ENCODE peak calls at places on chromosome 2, in four cellular contexts. D, Z, B and P are unnamed samples.

GRCh38 chr2:237073552-237073951 is 12.1 kb upstream of the COPS8 start:
- DNase-seq in B (no peak), Z (no peak), D (no peak), P (no peak)

GRCh38 chr2:79941172-79941571 is 363.4 kb downstream of the LRRTM1 start:
- DNase-seq in Z (no peak), B (no peak), D (no peak), P (no peak)

GRCh38 chr2:60832621-60833020 is 48.8 kb upstream of the REL start:
- DNase-seq in B (no peak), D (no peak), Z (no peak), P (no peak)

GRCh38 chr2:206422493-206422892 is 20.8 kb upstream of the ADAM23 start:
- DNase-seq in D (no peak), Z (no peak), B (no peak), P (no peak)

GRCh38 chr2:46364797-46365457 is 67.7 kb downstream of the EPAS1 start:
- DNase-seq in Z (no peak), B (peak), D (no peak), P (no peak)

GRCh38 chr2:63614983-63615945 is 26.5 kb downstream of the MDH1 start:
- DNase-seq in D (no peak), Z (no peak), B (no peak), P (no peak)

GRCh38 chr2:207251573-207252192 is 85.9 kb upstream of the KLF7 start:
- DNase-seq in D (no peak), Z (no peak), B (no peak), P (no peak)

GRCh38 chr2:191740016-191740419 is 62.1 kb downstream of the NABP1 start:
- DNase-seq in D (no peak), B (no peak), Z (no peak), P (no peak)

GRCh38 chr2:6973895-6974545 is 56.8 kb downstream of the RNF144A start:
- DNase-seq in B (no peak), D (no peak), Z (no peak), P (no peak)

GRCh38 chr2:237900891-237901831 is 41.7 kb downstream of the RAMP1 start:
- DNase-seq in D (no peak), Z (peak), B (no peak), P (no peak)

GRCh38 chr2:65458999-65459398 is 26.6 kb upstream of the SPRED2 start:
- DNase-seq in Z (no peak), D (no peak), B (no peak), P (no peak)

GRCh38 chr2:46643493-46643892 is 164.1 kb downstream of the TMEM247 start:
- DNase-seq in D (no peak), Z (no peak), B (no peak), P (no peak)

GRCh38 chr2:240225660-240226475 is 85.4 kb upstream of the OTOS start:
- DNase-seq in Z (no peak), B (no peak), D (no peak), P (no peak)

GRCh38 chr2:190791983-190792575 is 88.5 kb upstream of the GLS start:
- DNase-seq in B (no peak), D (no peak), Z (no peak), P (no peak)

GRCh38 chr2:142315353-142315752 is 184.5 kb upstream of the LRP1B start:
- DNase-seq in Z (no peak), D (no peak), B (no peak), P (no peak)

GRCh38 chr2:161384864-161385263 is 31.2 kb upstream of the TBR1 start:
- DNase-seq in D (no peak), Z (no peak), B (no peak), P (no peak)

GRCh38 chr2:119208791-119209203 is 14.8 kb upstream of the STEAP3 start:
- DNase-seq in Z (no peak), D (no peak), B (no peak), P (no peak)

GRCh38 chr2:196592912-196593881 is 46.3 kb upstream of the CCDC150 start:
- DNase-seq in Z (no peak), D (peak), B (no peak), P (peak)

GRCh38 chr2:28663359-28663758 is 88.3 kb upstream of the PPP1CB start:
- DNase-seq in B (no peak), D (no peak), Z (no peak), P (no peak)
- TF ChIP-seq CTCF in B (no peak), D (peak), Z (peak), P (no peak)

GRCh38 chr2:2660789-2661355 is 329.8 kb upstream of the MYT1L start:
- DNase-seq in B (no peak), Z (no peak), D (no peak), P (no peak)

GRCh38 chr2:2662037-2662846 is 331.2 kb upstream of the MYT1L start:
- DNase-seq in D (no peak), Z (no peak), B (no peak), P (no peak)

GRCh38 chr2:2663401-2664036 is 332.4 kb upstream of the MYT1L start:
- DNase-seq in D (no peak), B (no peak), Z (no peak), P (no peak)

GRCh38 chr2:2664989-2665833 is 334.1 kb upstream of the MYT1L start:
- DNase-seq in B (peak), D (no peak), Z (no peak), P (no peak)

GRCh38 chr2:2662847-2663356 is 331.8 kb upstream of the MYT1L start:
- DNase-seq in Z (no peak), B (no peak), D (no peak), P (no peak)
- H3K27ac ChIP-seq in Z (no peak), B (no peak), D (no peak), P (no peak)

DNA sequence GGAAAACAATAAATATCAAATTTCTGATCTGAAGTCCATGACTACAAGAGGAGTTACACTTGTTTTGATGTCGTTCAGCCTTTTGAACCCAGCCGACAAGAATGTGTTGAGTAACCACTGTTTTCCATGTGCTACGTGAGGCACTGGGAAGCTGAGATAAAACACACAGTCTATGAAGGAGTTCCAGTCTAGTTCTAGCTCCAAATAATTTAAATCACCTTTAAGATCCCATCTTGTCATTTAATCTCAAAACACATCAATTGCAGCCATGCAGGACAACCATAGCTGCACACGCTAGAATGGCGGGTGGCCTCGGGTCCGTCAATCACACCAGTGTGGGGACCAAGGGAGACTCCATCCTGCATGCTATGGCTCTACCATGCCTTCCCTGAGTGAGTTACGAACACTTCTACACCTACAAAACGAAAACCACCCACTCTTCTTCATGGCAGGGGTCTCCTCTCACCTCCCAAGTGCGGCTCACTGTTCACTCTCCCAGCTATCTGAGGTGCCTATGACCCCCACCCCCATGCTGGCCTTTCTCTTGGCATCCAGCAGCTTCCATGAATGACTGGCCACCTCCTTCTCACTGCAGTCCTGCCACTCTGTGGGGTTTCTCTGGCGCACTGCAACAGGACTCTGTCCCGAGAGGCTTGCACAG is 3.8 kb downstream of the FHL2 start:
- DNase-seq in D (peak), B (no peak), Z (no peak), P (no peak)
- H3K4me3 ChIP-seq in D (no peak), B (peak), Z (peak), P (peak)

GRCh38 chr2:84424152-84424551 is 34.9 kb downstream of the SUCLG1 start:
- DNase-seq in D (no peak), Z (no peak), B (peak), P (no peak)
- TF ChIP-seq CTCF in D (no peak), Z (peak), B (peak), P (peak)

GRCh38 chr2:21268197-21268870 is 144.6 kb downstream of the TDRD15 start:
- DNase-seq in Z (no peak), B (no peak), D (no peak), P (no peak)
- H3K27ac ChIP-seq in Z (no peak), B (no peak), D (no peak), P (no peak)